ENCODE peak calls at places on chromosomes 2 and 18, in six cellular contexts. M, G, J, A, X and S are unnamed samples.

GRCh38 chr2:137118140-137118539 is 352.8 kb downstream of the THSD7B start:
- DNase-seq in A (no peak), G (peak), J (no peak), M (no peak), X (no peak), S (no peak)

GRCh38 chr2:24276349-24276899 is 83.9 kb downstream of the ITSN2 start:
- DNase-seq in A (no peak), X (no peak), J (no peak), G (no peak), M (no peak), S (no peak)

GRCh38 chr2:55010915-55011314 is 39.3 kb downstream of the RTN4 start:
- DNase-seq in X (no peak), G (peak), A (no peak), M (peak), J (no peak), S (no peak)

GRCh38 chr18:7464245-7464966 is 102.7 kb upstream of the PTPRM start:
- DNase-seq in G (no peak), X (no peak), J (no peak), M (no peak), A (no peak), S (no peak)

GRCh38 chr2:200442471-200442870 is 67.4 kb downstream of the KCTD18 start:
- DNase-seq in A (no peak), X (no peak), G (peak), J (no peak), M (no peak), S (no peak)

GRCh38 chr18:63272638-63273037 is 46.9 kb downstream of the BCL2 start:
- DNase-seq in A (no peak), J (no peak), X (no peak), G (no peak), M (no peak), S (no peak)

GRCh38 chr18:50806208-50806616 is 13.6 kb downstream of the MRO start:
- DNase-seq in M (peak), A (no peak), G (peak), J (peak), X (no peak), S (no peak)

GRCh38 chr2:142724186-142724585 is 153.3 kb upstream of the KYNU start:
- DNase-seq in J (no peak), X (no peak), G (peak), M (no peak), A (no peak), S (no peak)

GRCh38 chr18:48539406-48540328 is 836 bp downstream of the CTIF start:
- DNase-seq in A (peak), M (peak), J (peak), X (peak), G (peak), S (no peak)

GRCh38 chr2:32926708-32927084 is 20.1 kb upstream of the LTBP1 start:
- DNase-seq in J (no peak), M (peak), X (no peak), G (peak), A (no peak), S (no peak)

GRCh38 chr18:48825101-48825745 is 125.5 kb downstream of the SMAD7 start:
- DNase-seq in M (no peak), G (peak), J (no peak), X (peak), A (no peak), S (no peak)

GRCh38 chr2:159091981-159092380 is 123.5 kb downstream of the TANC1 start:
- DNase-seq in J (no peak), G (no peak), M (no peak), X (peak), A (no peak), S (no peak)

GRCh38 chr2:172677363-172677762 is 58.3 kb upstream of the RAPGEF4 start:
- DNase-seq in J (no peak), M (no peak), A (no peak), X (no peak), G (no peak), S (no peak)

GRCh38 chr2:128263902-128264331 is 54.8 kb downstream of the HS6ST1 start:
- DNase-seq in J (no peak), X (peak), M (no peak), G (no peak), A (no peak), S (no peak)

GRCh38 chr18:57649536-57650495 is 28.2 kb upstream of the NARS1 start:
- DNase-seq in X (no peak), A (no peak), J (no peak), M (no peak), G (peak), S (no peak)

GRCh38 chr18:79583426-79583825 is 96.2 kb upstream of the CTDP1 start:
- DNase-seq in A (peak), J (no peak), G (no peak), M (no peak), X (no peak), S (peak)

GRCh38 chr2:98730053-98730850 is 680 bp downstream of the MGAT4A start:
- DNase-seq in G (no peak), A (peak), X (peak), M (peak), J (no peak), S (peak)
- TF ChIP-seq CTCF in G (no peak), A (no peak), X (no peak), M (no peak), J (no peak), S (no peak)

DNA sequence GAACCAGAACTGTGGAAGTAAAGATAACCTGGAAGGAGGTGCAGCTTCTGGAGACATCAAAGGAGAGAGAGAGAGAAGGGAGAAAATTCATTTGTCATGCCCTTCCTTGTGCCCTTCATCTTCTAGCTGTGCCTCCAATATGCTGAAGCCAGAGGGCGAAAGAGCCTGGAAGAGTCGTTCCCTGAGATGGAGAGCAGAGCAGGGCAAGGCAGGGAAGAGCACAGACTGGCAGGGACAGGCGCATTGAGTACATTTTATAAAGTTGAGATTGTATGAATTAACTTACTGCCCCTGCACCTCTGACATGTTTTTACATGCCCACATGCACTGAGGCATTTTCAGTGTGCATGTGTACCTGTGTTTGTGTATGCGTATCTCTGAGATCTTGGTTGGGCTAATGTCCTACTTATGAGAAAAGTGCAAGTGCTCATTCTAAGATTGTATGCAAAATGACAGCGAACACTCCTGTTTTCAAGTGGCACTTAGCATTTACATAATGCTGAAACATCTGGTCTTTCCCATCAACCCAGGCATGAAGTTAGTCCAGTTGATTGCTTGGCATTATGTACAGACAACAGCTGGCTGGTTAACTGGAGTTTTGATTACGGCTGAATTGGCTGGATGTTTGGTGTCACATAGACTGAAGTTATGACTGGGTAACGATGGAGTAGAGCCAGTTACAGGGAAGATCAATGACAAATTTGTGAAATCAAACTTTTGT is 23.7 kb upstream of the MMADHC start:
- DNase-seq in A (no peak), J (no peak), G (no peak), X (no peak), M (peak), S (no peak)
- TF ChIP-seq CTCF in A (no peak), J (no peak), G (peak), X (no peak), M (peak), S (no peak)

DNA sequence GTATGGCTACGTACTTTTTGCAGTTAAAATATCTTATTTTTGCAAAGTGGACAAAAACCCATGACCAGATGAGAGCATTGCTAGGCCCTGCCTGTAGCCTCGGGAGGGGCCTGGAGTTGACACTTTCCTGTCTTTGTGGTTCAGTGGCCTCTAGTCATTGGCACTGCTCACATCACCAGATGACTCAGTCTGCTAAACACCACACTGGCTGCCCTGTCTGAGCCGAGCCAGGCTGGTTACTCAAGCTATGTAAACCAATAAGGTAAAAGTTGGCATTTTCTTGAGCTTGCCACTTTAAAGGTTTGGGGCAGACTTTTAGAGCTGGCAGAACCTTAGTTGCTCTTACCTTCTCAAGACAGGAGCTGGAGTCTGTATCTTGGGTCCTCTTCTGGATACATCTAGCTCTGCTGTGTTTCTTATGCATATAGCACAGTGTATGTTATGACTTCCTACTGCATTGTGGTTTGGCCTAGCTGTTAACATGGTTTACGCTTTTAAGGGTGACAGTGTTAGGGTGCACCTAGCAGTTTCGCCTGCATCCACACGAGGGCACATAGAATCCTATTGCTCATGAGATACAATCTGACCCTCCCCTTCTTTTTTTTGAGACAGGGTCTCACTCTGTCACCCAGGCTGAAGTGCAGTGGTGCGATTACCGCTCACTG is 76.4 kb downstream of the AP1S3 start:
- DNase-seq in J (no peak), A (peak), M (peak), G (peak), X (peak), S (no peak)
- TF ChIP-seq CTCF in J (peak), A (no peak), M (no peak), G (peak), X (no peak), S (no peak)

DNA sequence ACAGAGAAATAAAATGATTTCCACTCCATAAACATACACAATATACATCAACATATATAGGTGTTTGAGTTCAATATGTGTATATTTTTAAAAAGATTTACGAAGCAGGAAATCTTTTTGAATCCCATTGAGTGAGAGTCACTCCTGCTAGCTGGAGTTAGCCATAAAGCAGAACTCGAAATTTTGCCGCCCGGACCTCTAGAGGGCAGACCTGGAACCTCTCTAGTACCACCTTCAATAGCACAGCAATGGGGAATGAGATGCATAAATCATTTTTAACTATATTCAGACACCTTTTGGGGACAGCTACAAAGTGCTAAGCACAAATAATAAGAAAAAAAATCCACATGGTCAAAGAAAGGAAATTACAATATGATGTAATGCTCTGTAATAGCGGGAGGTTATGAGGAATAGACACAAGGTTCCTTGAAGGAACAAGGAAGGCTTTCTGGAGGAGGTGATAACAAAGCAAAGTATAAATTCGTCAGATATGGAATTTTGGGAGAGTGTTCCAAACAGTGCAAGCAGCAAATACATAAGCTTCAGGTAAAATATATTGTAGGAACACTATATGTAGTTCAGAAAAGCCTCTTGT is 533.4 kb downstream of the ERBB4 start:
- DNase-seq in J (no peak), A (no peak), X (peak), G (peak), M (peak), S (no peak)
- TF ChIP-seq CTCF in J (no peak), A (peak), X (no peak), G (peak), M (peak), S (no peak)

DNA sequence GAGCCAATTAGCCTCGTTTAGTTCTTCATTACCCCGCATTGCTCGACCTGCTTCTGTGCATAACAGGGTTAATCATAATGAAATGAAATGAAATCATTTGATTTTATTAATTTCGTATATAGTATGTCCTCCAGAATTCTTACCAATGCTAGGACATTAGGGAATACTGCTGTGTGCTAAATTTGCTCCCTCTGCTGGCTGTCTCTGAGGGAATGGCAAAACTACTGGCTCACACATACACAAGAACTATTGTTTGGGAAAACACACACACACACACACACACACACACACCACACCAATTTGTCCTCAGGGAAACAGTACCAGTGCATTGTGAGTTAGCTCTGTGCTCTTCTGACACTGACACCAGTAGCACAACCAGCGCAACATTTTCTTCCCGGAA is 273.3 kb upstream of the TCF4 start:
- DNase-seq in M (peak), G (peak), X (no peak), A (no peak), J (no peak), S (no peak)
- TF ChIP-seq CTCF in M (peak), G (peak), X (no peak), A (peak), J (peak), S (no peak)

GRCh38 chr2:237258146-237258545 is 155.8 kb downstream of the COL6A3 start:
- DNase-seq in A (no peak), M (no peak), J (no peak), X (no peak), G (peak), S (no peak)
- TF ChIP-seq CTCF in A (no peak), M (peak), J (no peak), X (no peak), G (peak), S (no peak)

GRCh38 chr2:42973771-42974170 is 181.4 kb upstream of the HAAO start:
- DNase-seq in J (no peak), A (no peak), X (no peak), M (no peak), G (no peak), S (no peak)

GRCh38 chr2:42976400-42976799 is 184.0 kb upstream of the HAAO start:
- DNase-seq in A (no peak), X (no peak), M (no peak), J (no peak), G (no peak), S (no peak)

GRCh38 chr2:42974697-42975357 is 182.4 kb upstream of the HAAO start:
- DNase-seq in G (peak), X (peak), M (peak), A (peak), J (peak), S (peak)

GRCh38 chr2:42974303-42974696 is 181.9 kb upstream of the HAAO start:
- DNase-seq in M (no peak), A (no peak), G (no peak), X (no peak), J (no peak), S (no peak)

DNA sequence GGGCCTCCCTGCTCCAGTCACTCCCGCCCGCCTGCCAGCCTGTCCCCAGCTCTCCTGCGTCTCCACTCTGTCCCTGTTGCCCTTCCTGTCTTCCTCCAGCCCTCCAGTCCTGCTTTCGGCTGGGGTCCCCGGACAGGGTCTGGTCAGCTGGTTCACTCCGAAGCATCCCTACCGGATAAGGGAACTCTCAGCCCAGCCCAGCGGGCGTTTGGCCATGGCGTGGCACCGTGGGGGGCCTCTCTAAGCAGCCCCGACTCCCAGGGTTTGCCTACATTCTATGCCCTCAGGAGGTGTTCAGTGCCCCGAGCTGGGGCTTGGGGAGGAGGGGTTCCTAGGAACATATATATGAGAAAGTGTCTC is 183.0 kb upstream of the HAAO start:
- DNase-seq in A (no peak), X (no peak), G (no peak), M (no peak), J (no peak), S (no peak)
- TF ChIP-seq CTCF in A (no peak), X (no peak), G (no peak), M (no peak), J (no peak), S (peak)

GRCh38 chr2:39068757-39069515 is 51.9 kb downstream of the SOS1 start:
- DNase-seq in M (no peak), X (no peak), G (peak), J (no peak), A (no peak), S (no peak)
- TF ChIP-seq CTCF in M (no peak), X (no peak), G (peak), J (peak), A (no peak), S (no peak)